ENCODE peak calls at places on chromosome 10, in six cellular contexts. One of them, this sample, is unnamed.

GRCh38 chr10:77872151-77872946 is 54.2 kb downstream of the DLG5 start:
- DNase-seq in A549: no peak
- DNase-seq in fibroblast of lung: peak; percentile 75
- DNase-seq in fibroblast of the aortic adventitia: peak; percentile 38
- DNase-seq in AG04449: no peak
- DNase-seq in lower leg skin: no peak
- DNase-seq in this sample: no peak

GRCh38 chr10:60044221-60044620 is 137.9 kb upstream of the CCDC6 start:
- DNase-seq in A549: no peak
- DNase-seq in fibroblast of lung: peak; percentile 30
- DNase-seq in fibroblast of the aortic adventitia: peak; percentile 65
- DNase-seq in AG04449: peak; percentile 93
- DNase-seq in lower leg skin: no peak
- DNase-seq in this sample: peak; percentile 45

GRCh38 chr10:110642980-110643655 is 1.0 kb upstream of the RBM20 start:
- DNase-seq in A549: no peak
- DNase-seq in fibroblast of lung: no peak
- DNase-seq in fibroblast of the aortic adventitia: no peak
- DNase-seq in AG04449: no peak
- DNase-seq in lower leg skin: no peak
- DNase-seq in this sample: no peak

GRCh38 chr10:2981361-2981801 is 86.0 kb upstream of the PFKP start:
- DNase-seq in A549: no peak
- DNase-seq in fibroblast of lung: no peak
- DNase-seq in fibroblast of the aortic adventitia: no peak
- DNase-seq in AG04449: no peak
- DNase-seq in lower leg skin: no peak
- DNase-seq in this sample: no peak

GRCh38 chr10:116183733-116184447 is 89.1 kb downstream of the GFRA1 start:
- DNase-seq in A549: no peak
- DNase-seq in fibroblast of lung: no peak
- DNase-seq in fibroblast of the aortic adventitia: no peak
- DNase-seq in AG04449: no peak
- DNase-seq in lower leg skin: no peak
- DNase-seq in this sample: no peak

GRCh38 chr10:23912884-23913401 is 296.0 kb upstream of the KIAA1217 start:
- DNase-seq in A549: no peak
- DNase-seq in fibroblast of lung: no peak
- DNase-seq in fibroblast of the aortic adventitia: no peak
- DNase-seq in AG04449: no peak
- DNase-seq in lower leg skin: no peak
- DNase-seq in this sample: no peak

GRCh38 chr10:113991091-113991860 is 52.4 kb upstream of the ADRB1 start:
- DNase-seq in A549: no peak
- DNase-seq in fibroblast of lung: no peak
- DNase-seq in fibroblast of the aortic adventitia: no peak
- DNase-seq in AG04449: no peak
- DNase-seq in lower leg skin: no peak
- DNase-seq in this sample: no peak

GRCh38 chr10:15220426-15220825 is 51.9 kb upstream of the NMT2 start:
- DNase-seq in A549: no peak
- DNase-seq in fibroblast of lung: no peak
- DNase-seq in fibroblast of the aortic adventitia: no peak
- DNase-seq in AG04449: no peak
- DNase-seq in lower leg skin: no peak
- DNase-seq in this sample: no peak

GRCh38 chr10:68598978-68599753 is 39.0 kb downstream of the TET1 start:
- DNase-seq in A549: no peak
- DNase-seq in fibroblast of lung: peak; percentile 81
- DNase-seq in fibroblast of the aortic adventitia: peak; percentile 82
- DNase-seq in AG04449: peak; percentile 65
- DNase-seq in lower leg skin: peak; percentile 20
- DNase-seq in this sample: peak; percentile 47

GRCh38 chr10:983401-983800 is 4.8 kb upstream of the GTPBP4 start:
- DNase-seq in A549: no peak
- DNase-seq in fibroblast of lung: no peak
- DNase-seq in fibroblast of the aortic adventitia: no peak
- DNase-seq in AG04449: no peak
- DNase-seq in lower leg skin: no peak
- DNase-seq in this sample: no peak

GRCh38 chr10:308101-308500 is 172.8 kb downstream of the ZMYND11 start:
- DNase-seq in A549: no peak
- DNase-seq in fibroblast of lung: no peak
- DNase-seq in fibroblast of the aortic adventitia: no peak
- DNase-seq in AG04449: no peak
- DNase-seq in lower leg skin: no peak
- DNase-seq in this sample: no peak

GRCh38 chr10:114281006-114281405 is 42.0 kb downstream of the VWA2 start:
- DNase-seq in A549: no peak
- DNase-seq in fibroblast of lung: no peak
- DNase-seq in fibroblast of the aortic adventitia: no peak
- DNase-seq in AG04449: no peak
- DNase-seq in lower leg skin: no peak
- DNase-seq in this sample: no peak

GRCh38 chr10:62996925-62997324 is 136.2 kb upstream of the NRBF2 start:
- DNase-seq in A549: no peak
- DNase-seq in fibroblast of lung: peak; percentile 20
- DNase-seq in fibroblast of the aortic adventitia: no peak
- DNase-seq in AG04449: no peak
- DNase-seq in lower leg skin: no peak
- DNase-seq in this sample: no peak

GRCh38 chr10:35640951-35641429 is 1.1 kb downstream of the FZD8 start:
- DNase-seq in A549: peak; percentile 90
- DNase-seq in fibroblast of lung: peak; percentile 82
- DNase-seq in fibroblast of the aortic adventitia: peak; percentile 85
- DNase-seq in AG04449: peak; percentile 41
- DNase-seq in lower leg skin: peak; percentile 44
- DNase-seq in this sample: peak; percentile 67

GRCh38 chr10:88791924-88792323 is 10.6 kb upstream of the LIPM start:
- DNase-seq in A549: peak; percentile 57
- DNase-seq in fibroblast of lung: no peak
- DNase-seq in fibroblast of the aortic adventitia: no peak
- DNase-seq in AG04449: no peak
- DNase-seq in lower leg skin: no peak
- DNase-seq in this sample: no peak

GRCh38 chr10:76316234-76316633 is 884.8 kb downstream of the LRMDA start:
- DNase-seq in A549: no peak
- DNase-seq in fibroblast of lung: no peak
- DNase-seq in fibroblast of the aortic adventitia: no peak
- DNase-seq in AG04449: no peak
- DNase-seq in lower leg skin: no peak
- DNase-seq in this sample: no peak

GRCh38 chr10:133308431-133309110 is at the start of the genes TUBGCP2 and ZNF511:
- DNase-seq in A549: peak; percentile 87
- DNase-seq in fibroblast of lung: peak; percentile 81
- DNase-seq in fibroblast of the aortic adventitia: peak; percentile 80
- DNase-seq in AG04449: no peak
- DNase-seq in lower leg skin: peak; percentile 76
- DNase-seq in this sample: peak; percentile 27

GRCh38 chr10:11698691-11699545 is 43.3 kb upstream of the ECHDC3 start:
- DNase-seq in A549: no peak
- DNase-seq in fibroblast of lung: no peak
- DNase-seq in fibroblast of the aortic adventitia: no peak
- DNase-seq in AG04449: no peak
- DNase-seq in lower leg skin: no peak
- DNase-seq in this sample: no peak

GRCh38 chr10:12489357-12489756 is 140.0 kb downstream of the CAMK1D start:
- DNase-seq in A549: no peak
- DNase-seq in fibroblast of lung: no peak
- DNase-seq in fibroblast of the aortic adventitia: no peak
- DNase-seq in AG04449: no peak
- DNase-seq in lower leg skin: no peak
- DNase-seq in this sample: no peak

GRCh38 chr10:51918451-51918850 is 219.1 kb upstream of the CSTF2T start:
- DNase-seq in A549: no peak
- DNase-seq in fibroblast of lung: no peak
- DNase-seq in fibroblast of the aortic adventitia: no peak
- DNase-seq in AG04449: no peak
- DNase-seq in lower leg skin: no peak
- DNase-seq in this sample: no peak

GRCh38 chr10:84329094-84329611 is 764 bp downstream of the CCSER2 start:
- DNase-seq in A549: peak; percentile 47
- DNase-seq in fibroblast of lung: peak; percentile 51
- DNase-seq in fibroblast of the aortic adventitia: peak; percentile 54
- DNase-seq in AG04449: no peak
- DNase-seq in lower leg skin: no peak
- DNase-seq in this sample: no peak

GRCh38 chr10:125062244-125063208 is 97.8 kb downstream of the CTBP2 start:
- DNase-seq in A549: no peak
- DNase-seq in fibroblast of lung: peak; percentile 43
- DNase-seq in fibroblast of the aortic adventitia: no peak
- DNase-seq in AG04449: no peak
- DNase-seq in lower leg skin: no peak
- DNase-seq in this sample: no peak

GRCh38 chr10:119466655-119467054 is 75.9 kb downstream of the RGS10 start:
- DNase-seq in A549: no peak
- DNase-seq in fibroblast of lung: no peak
- DNase-seq in fibroblast of the aortic adventitia: no peak
- DNase-seq in AG04449: no peak
- DNase-seq in lower leg skin: no peak
- DNase-seq in this sample: no peak

GRCh38 chr10:6017781-6018354 is 40.5 kb upstream of the IL15RA start:
- DNase-seq in A549: no peak
- DNase-seq in fibroblast of lung: no peak
- DNase-seq in fibroblast of the aortic adventitia: no peak
- DNase-seq in AG04449: no peak
- DNase-seq in lower leg skin: peak; percentile 8
- DNase-seq in this sample: no peak

GRCh38 chr10:55024718-55025117 is 223.7 kb upstream of the PCDH15 start:
- DNase-seq in A549: no peak
- DNase-seq in fibroblast of lung: peak; percentile 11
- DNase-seq in fibroblast of the aortic adventitia: no peak
- DNase-seq in AG04449: no peak
- DNase-seq in lower leg skin: no peak
- DNase-seq in this sample: no peak

GRCh38 chr10:14422431-14422830 is 91.7 kb upstream of the FRMD4A start:
- DNase-seq in A549: no peak
- DNase-seq in fibroblast of lung: no peak
- DNase-seq in fibroblast of the aortic adventitia: no peak
- DNase-seq in AG04449: no peak
- DNase-seq in lower leg skin: no peak
- DNase-seq in this sample: no peak

GRCh38 chr10:125060486-125060850 is 99.9 kb downstream of the CTBP2 start:
- DNase-seq in A549: no peak
- DNase-seq in fibroblast of lung: no peak
- DNase-seq in fibroblast of the aortic adventitia: peak; percentile 71
- DNase-seq in AG04449: no peak
- DNase-seq in lower leg skin: no peak
- DNase-seq in this sample: no peak

GRCh38 chr10:86944907-86945306 is 12.5 kb downstream of the MMRN2 start:
- DNase-seq in A549: no peak
- DNase-seq in fibroblast of lung: no peak
- DNase-seq in fibroblast of the aortic adventitia: no peak
- DNase-seq in AG04449: no peak
- DNase-seq in lower leg skin: no peak
- DNase-seq in this sample: no peak

GRCh38 chr10:86944471-86944870 is 12.9 kb downstream of the MMRN2 start:
- DNase-seq in A549: no peak
- DNase-seq in fibroblast of lung: peak; percentile 32
- DNase-seq in fibroblast of the aortic adventitia: peak; percentile 28
- DNase-seq in AG04449: no peak
- DNase-seq in lower leg skin: no peak
- DNase-seq in this sample: no peak

GRCh38 chr10:86944031-86944419 is 13.4 kb downstream of the MMRN2 start:
- DNase-seq in A549: no peak
- DNase-seq in fibroblast of lung: no peak
- DNase-seq in fibroblast of the aortic adventitia: no peak
- DNase-seq in AG04449: no peak
- DNase-seq in lower leg skin: no peak
- DNase-seq in this sample: no peak

GRCh38 chr10:86946215-86947170 is 10.9 kb downstream of the MMRN2 start:
- DNase-seq in A549: no peak
- DNase-seq in fibroblast of lung: no peak
- DNase-seq in fibroblast of the aortic adventitia: no peak
- DNase-seq in AG04449: no peak
- DNase-seq in lower leg skin: no peak
- DNase-seq in this sample: no peak

GRCh38 chr10:86945361-86946214 is 11.8 kb downstream of the MMRN2 start:
- DNase-seq in A549: peak; percentile 56
- DNase-seq in fibroblast of lung: no peak
- DNase-seq in fibroblast of the aortic adventitia: peak; percentile 46
- DNase-seq in AG04449: no peak
- DNase-seq in lower leg skin: peak; percentile 21
- DNase-seq in this sample: no peak
- TF ChIP-seq CTCF in A549: peak; percentile 29
- TF ChIP-seq CTCF in fibroblast of lung: no peak
- TF ChIP-seq CTCF in fibroblast of the aortic adventitia: peak; percentile 44
- TF ChIP-seq CTCF in AG04449: peak; percentile 55
- TF ChIP-seq CTCF in lower leg skin: no peak
- TF ChIP-seq CTCF in this sample: peak; percentile 38

DNA sequence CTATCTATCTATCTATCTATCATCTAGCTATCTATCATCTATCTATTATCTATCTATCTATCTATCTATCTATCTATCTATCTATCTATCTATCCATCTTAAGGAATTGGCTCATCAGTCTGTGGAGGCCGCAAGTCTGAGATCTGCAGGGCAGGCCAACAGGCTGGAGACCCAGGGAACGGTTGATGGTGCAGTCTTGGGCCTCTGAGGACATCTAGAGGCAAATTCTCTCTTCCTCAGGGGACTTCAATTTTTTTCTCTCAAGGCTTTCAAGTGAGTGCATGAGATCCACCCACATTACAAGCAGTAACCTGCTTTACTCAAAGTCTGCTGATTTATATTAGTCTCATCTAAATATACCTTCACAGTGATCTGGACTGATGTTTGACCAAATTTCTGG is 197.0 kb downstream of the GLRX3 start:
- DNase-seq in A549: peak; percentile 1
- DNase-seq in fibroblast of lung: no peak
- DNase-seq in fibroblast of the aortic adventitia: no peak
- DNase-seq in AG04449: no peak
- DNase-seq in lower leg skin: no peak
- DNase-seq in this sample: no peak
- TF ChIP-seq CTCF in A549: no peak
- TF ChIP-seq CTCF in fibroblast of lung: no peak
- TF ChIP-seq CTCF in fibroblast of the aortic adventitia: no peak
- TF ChIP-seq CTCF in AG04449: no peak
- TF ChIP-seq CTCF in lower leg skin: no peak
- TF ChIP-seq CTCF in this sample: no peak

GRCh38 chr10:103198648-103199047 is 5.6 kb upstream of the NT5C2 start:
- DNase-seq in A549: no peak
- DNase-seq in fibroblast of lung: no peak
- DNase-seq in fibroblast of the aortic adventitia: no peak
- DNase-seq in AG04449: no peak
- DNase-seq in lower leg skin: no peak
- DNase-seq in this sample: no peak
- TF ChIP-seq CTCF in A549: no peak
- TF ChIP-seq CTCF in fibroblast of lung: no peak
- TF ChIP-seq CTCF in fibroblast of the aortic adventitia: no peak
- TF ChIP-seq CTCF in AG04449: no peak
- TF ChIP-seq CTCF in lower leg skin: no peak
- TF ChIP-seq CTCF in this sample: no peak

DNA sequence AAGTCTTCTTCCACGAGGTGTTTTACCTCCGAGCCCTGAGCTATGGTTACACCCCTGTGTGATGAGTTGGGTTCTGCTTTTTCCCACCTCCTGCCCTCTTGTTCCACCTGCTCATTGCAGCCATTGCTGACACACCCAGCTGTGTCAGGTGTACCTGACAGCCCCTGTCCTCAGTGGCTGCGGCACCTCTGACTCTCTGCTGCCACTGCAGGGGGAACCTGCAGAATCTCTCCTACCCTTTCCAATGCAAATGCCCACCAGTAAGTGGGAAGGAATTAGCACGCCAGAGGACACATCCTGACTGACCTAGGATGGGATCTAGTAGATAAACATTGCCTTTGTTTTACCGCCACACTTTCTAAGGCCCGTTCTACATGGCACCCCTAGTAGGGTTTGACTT is 600.9 kb upstream of the MKI67 start:
- DNase-seq in A549: no peak
- DNase-seq in fibroblast of lung: no peak
- DNase-seq in fibroblast of the aortic adventitia: no peak
- DNase-seq in AG04449: no peak
- DNase-seq in lower leg skin: no peak
- DNase-seq in this sample: no peak
- TF ChIP-seq CTCF in A549: no peak
- TF ChIP-seq CTCF in fibroblast of lung: no peak
- TF ChIP-seq CTCF in fibroblast of the aortic adventitia: no peak
- TF ChIP-seq CTCF in AG04449: no peak
- TF ChIP-seq CTCF in lower leg skin: no peak
- TF ChIP-seq CTCF in this sample: no peak